ENCODE peak calls at places on chromosomes 11 and 22, in nine cellular contexts. G is colonic mucosa, T is left lung, L is Karpas-422, R is upper lobe of right lung, X is mesenchymal stem cell, W is pancreas, K is kidney, H is stomach. U is an unnamed sample. For H3K4me1, the result is how much of the 10 kb centered on the place peaks cover.

GRCh38 chr11:134711563-134711962 is 299.5 kb upstream of the B3GAT1 start:
- DNase-seq in G (no peak), T (no peak), L (no peak), R (no peak), X (no peak), W (no peak), K (no peak), H (no peak), U (no peak)

GRCh38 chr11:111205622-111206385 is 39.7 kb upstream of the POU2AF2 start:
- DNase-seq in G (no peak), T (no peak), L (peak), R (no peak), X (no peak), W (no peak), K (no peak), H (no peak), U (no peak)

GRCh38 chr22:19002684-19003038 is 66.6 kb upstream of the PRODH start:
- DNase-seq in G (no peak), T (no peak), L (no peak), R (no peak), X (no peak), W (no peak), K (no peak), H (no peak), U (no peak)

GRCh38 chr11:126192386-126192785 is 19.1 kb downstream of the RPUSD4 start:
- DNase-seq in G (no peak), T (no peak), L (no peak), R (no peak), X (no peak), W (no peak), K (no peak), H (no peak), U (no peak)

GRCh38 chr22:22060200-22061084 is 77.9 kb upstream of the TOP3B start:
- DNase-seq in G (peak), T (peak), L (peak), R (peak), X (peak), W (peak), K (no peak), H (no peak), U (no peak)

GRCh38 chr22:25139062-25139461 is 60.6 kb upstream of the CRYBB3 start:
- DNase-seq in G (peak), T (no peak), L (no peak), R (no peak), X (no peak), W (peak), K (no peak), H (peak), U (no peak)

GRCh38 chr11:125626381-125626950 is 1.5 kb downstream of the CHEK1 start:
- DNase-seq in G (no peak), T (no peak), L (peak), R (no peak), X (no peak), W (no peak), K (no peak), H (no peak), U (no peak)

GRCh38 chr11:134762248-134763029 is 350.4 kb upstream of the B3GAT1 start:
- DNase-seq in G (no peak), T (peak), L (no peak), R (no peak), X (no peak), W (no peak), K (peak), H (no peak), U (no peak)

GRCh38 chr22:21816472-21816786 is 51.0 kb downstream of the MAPK1 start:
- DNase-seq in G (no peak), T (no peak), L (no peak), R (no peak), X (no peak), W (no peak), K (no peak), H (no peak), U (no peak)

GRCh38 chr22:17884951-17885350 is 110.7 kb upstream of the BID start:
- DNase-seq in G (no peak), T (no peak), L (no peak), R (no peak), X (no peak), W (no peak), K (no peak), H (no peak), U (no peak)

GRCh38 chr11:76663461-76663760 is 7.1 kb downstream of the LRRC32 start:
- DNase-seq in G (no peak), T (no peak), L (no peak), R (peak), X (no peak), W (no peak), K (peak), H (no peak), U (no peak)

GRCh38 chr11:282630-283360 is 4.6 kb downstream of the NLRP6 start:
- DNase-seq in G (no peak), T (peak), L (no peak), R (no peak), X (no peak), W (peak), K (peak), H (no peak), U (no peak)

GRCh38 chr11:57152134-57152533 is 29.6 kb upstream of the LRRC55 start:
- DNase-seq in G (no peak), T (no peak), L (no peak), R (no peak), X (no peak), W (no peak), K (no peak), H (no peak), U (no peak)

GRCh38 chr22:30471616-30472318 is at the start of gene SEC14L3:
- DNase-seq in G (no peak), T (peak), L (no peak), R (no peak), X (no peak), W (no peak), K (no peak), H (peak), U (no peak)

GRCh38 chr11:46981429-46981828 is 44.9 kb downstream of the CSTPP1 start:
- DNase-seq in G (no peak), T (no peak), L (no peak), R (no peak), X (no peak), W (no peak), K (no peak), H (no peak), U (no peak)

GRCh38 chr22:26756675-26757293 is 99.4 kb downstream of the MIAT start:
- DNase-seq in G (peak), T (peak), L (peak), R (peak), X (peak), W (peak), K (peak), H (peak), U (no peak)

GRCh38 chr11:113045146-113045545 is 83.9 kb downstream of the NCAM1 start:
- DNase-seq in G (no peak), T (no peak), L (no peak), R (no peak), X (no peak), W (no peak), K (no peak), H (no peak), U (no peak)

GRCh38 chr22:40818747-40819662 is at the start of gene SLC25A17:
- DNase-seq in G (peak), T (peak), L (peak), R (peak), X (peak), W (peak), K (peak), H (peak), U (peak)

GRCh38 chr11:133947298-133947905 is 9.4 kb downstream of the IGSF9B start:
- DNase-seq in G (no peak), T (peak), L (peak), R (peak), X (peak), W (no peak), K (no peak), H (no peak), U (no peak)

GRCh38 chr11:64923944-64924909 is at the start of gene PPP2R5B:
- DNase-seq in G (peak), T (peak), L (peak), R (peak), X (peak), W (peak), K (peak), H (peak), U (peak)
- H3K4me1 ChIP-seq in G (under half), T (under half), L (under half), R (under half), X (under half), W (under half), K (under half), H (under half), U (under half)

DNA sequence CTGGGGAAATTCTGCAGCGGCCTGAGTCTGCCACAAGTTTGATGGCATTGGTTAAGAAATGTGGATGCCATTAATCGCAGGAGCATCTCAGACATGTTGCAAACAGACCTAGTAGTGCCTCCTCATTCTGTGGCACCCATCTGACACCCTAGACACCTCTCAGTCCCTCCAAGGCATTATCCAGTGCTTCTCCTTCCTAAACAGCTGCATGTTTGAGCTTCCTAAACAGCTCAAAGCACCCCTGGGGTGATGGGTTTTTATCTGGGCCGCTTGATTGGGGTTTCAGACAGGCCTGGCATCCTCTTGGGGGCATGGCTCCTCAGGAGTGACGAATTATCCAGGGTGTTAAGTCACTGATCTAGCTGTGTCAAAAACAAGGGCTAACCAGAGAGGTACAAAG is 1.8 kb upstream of the EMID1 start:
- DNase-seq in G (no peak), T (no peak), L (no peak), R (no peak), X (no peak), W (no peak), K (no peak), H (no peak), U (no peak)
- H3K4me3 ChIP-seq in G (no peak), T (no peak), L (no peak), R (no peak), X (no peak), W (no peak), K (no peak), H (no peak), U (no peak)

GRCh38 chr22:37503183-37503683 is 16.0 kb downstream of the CARD10 start:
- DNase-seq in G (no peak), T (no peak), L (no peak), R (no peak), X (no peak), W (no peak), K (no peak), H (no peak), U (no peak)
- H3K4me1 ChIP-seq in G (under half), T (under half), L (half or more), R (under half), X (half or more), W (half or more), K (under half), H (half or more), U (under half)

DNA sequence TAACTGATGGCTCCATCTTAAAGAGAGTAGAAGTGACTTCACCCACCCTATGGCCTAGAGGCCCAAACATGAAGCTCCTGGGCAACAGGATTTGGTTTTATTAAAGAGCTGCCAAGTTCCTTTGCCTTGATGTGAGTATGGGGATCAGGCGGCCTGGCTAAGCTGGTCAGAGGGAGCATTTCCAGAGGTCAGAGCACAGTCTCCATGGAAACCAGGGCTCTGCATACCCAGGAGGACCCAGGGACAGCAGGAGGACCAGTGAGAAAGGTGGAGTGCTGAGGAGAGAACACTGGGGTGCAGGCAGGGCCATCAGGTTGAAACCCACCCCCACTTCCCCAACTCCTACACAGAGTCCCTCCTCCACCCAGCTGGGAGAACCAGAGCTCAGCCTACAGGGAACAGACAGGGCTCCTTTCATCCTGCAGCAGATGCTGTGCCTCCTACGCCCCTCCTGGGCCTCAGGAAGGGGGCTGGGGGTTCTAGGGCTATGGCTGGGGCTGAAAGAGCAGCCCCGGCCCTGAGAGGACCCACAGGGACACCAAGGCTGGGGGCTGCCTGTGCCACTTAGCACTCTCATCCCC is 13.9 kb upstream of the P2RY6 start:
- DNase-seq in G (no peak), T (no peak), L (no peak), R (no peak), X (no peak), W (no peak), K (no peak), H (peak), U (no peak)
- H3K4me3 ChIP-seq in G (no peak), T (no peak), L (no peak), R (no peak), X (no peak), W (no peak), K (no peak), H (no peak), U (no peak)

GRCh38 chr11:63668396-63668795 is 2.8 kb downstream of the ATL3 start:
- DNase-seq in G (no peak), T (no peak), L (no peak), R (no peak), X (no peak), W (no peak), K (no peak), H (no peak), U (no peak)
- H3K4me1 ChIP-seq in G (under half), T (under half), L (under half), R (under half), X (under half), W (under half), K (under half), H (half or more), U (half or more)

GRCh38 chr11:26187639-26188038 is 144.3 kb upstream of the ANO3 start:
- DNase-seq in G (no peak), T (no peak), L (no peak), R (no peak), X (peak), W (no peak), K (no peak), H (no peak), U (peak)
- H3K4me3 ChIP-seq in G (no peak), T (no peak), L (no peak), R (no peak), X (no peak), W (no peak), K (no peak), H (no peak), U (no peak)

DNA sequence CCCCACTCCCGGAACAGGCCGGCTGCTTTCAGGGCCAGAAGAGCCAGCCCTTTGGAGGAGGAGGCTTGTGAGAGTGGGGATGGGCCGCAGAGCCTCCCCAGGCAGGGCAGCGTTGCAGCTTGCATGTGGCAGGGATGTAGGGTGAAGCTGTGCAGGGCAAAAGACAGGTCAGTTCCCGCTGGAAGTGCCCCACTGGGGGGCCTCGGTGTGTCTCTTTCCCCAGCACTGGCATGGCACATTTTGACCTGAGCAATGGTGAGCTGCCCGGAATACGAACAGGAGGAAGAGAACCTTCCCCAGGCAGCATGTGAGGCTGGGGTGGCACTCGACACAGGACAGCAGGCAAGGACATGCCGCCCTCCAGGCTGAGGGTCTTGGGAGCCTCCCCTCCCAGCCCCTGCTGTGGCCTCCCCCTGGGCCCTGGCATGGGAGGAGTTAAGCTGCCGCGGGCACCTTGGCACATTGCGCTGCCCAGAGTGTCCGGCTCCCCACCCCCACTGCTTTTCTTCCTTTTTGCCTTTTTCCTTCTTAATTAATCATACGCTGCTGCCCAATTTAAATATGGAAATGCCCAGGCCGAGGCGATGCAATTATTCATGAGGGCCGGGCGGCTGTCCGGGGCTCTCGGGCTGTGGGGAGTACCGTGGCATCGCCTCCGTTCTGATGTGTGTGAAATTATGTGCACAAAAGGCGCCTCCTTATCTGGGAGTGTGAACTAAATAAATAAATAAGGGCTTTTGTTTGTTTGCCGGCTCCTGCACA is 76.0 kb upstream of the WNT7B start:
- DNase-seq in G (peak), T (peak), L (peak), R (peak), X (no peak), W (peak), K (peak), H (peak), U (peak)
- H3K4me1 ChIP-seq in G (under half), T (under half), L (half or more), R (half or more), X (under half), W (half or more), K (under half), H (half or more), U (under half)

DNA sequence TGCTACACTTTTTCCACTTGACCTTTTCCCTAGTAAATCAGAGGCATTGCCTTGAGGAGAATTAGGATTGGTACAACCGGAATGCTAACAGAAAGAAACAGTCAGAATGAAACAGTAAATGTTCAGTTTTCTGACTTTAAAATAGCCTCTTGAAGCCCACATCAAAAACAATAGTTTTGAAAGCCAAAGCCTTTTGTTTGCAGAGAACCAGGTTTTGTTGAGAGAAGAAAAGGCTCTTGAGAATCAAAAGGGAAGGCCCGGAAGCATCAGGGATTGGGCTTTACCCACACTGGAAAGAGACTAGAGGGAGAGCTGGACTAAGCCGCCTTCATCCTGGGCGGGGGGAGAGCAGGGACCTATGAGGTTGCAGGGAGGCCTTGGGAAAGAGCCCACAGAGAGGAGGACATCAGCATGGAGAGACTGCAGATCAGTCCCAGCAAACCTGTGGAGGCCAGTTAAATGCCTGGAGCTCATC is 12.4 kb downstream of the ADM start:
- DNase-seq in G (no peak), T (no peak), L (no peak), R (no peak), X (no peak), W (no peak), K (no peak), H (no peak), U (no peak)
- H3K4me3 ChIP-seq in G (no peak), T (no peak), L (no peak), R (no peak), X (no peak), W (no peak), K (no peak), H (no peak), U (no peak)

U was measured in RWPE2.